ENCODE peak calls at places on chromosomes 7 and 10, in ten cellular contexts. One of them, this sample, is unnamed.

GRCh38 chr10:49750546-49750945 is 11.6 kb downstream of the OGDHL start:
- DNase-seq in endothelial cell: no peak
- DNase-seq in tibial artery: no peak
- DNase-seq in MCF 10A: no peak
- DNase-seq in IMR-90: no peak
- DNase-seq in AG04450: no peak
- DNase-seq in RWPE1: no peak
- DNase-seq in BJ: no peak
- DNase-seq in CD8-positive, alpha-beta T cell: no peak
- DNase-seq in neural crest cell: no peak
- DNase-seq in this sample: no peak

GRCh38 chr7:1533569-1534329 is 3.2 kb downstream of the MAFK start:
- DNase-seq in tibial artery: peak; percentile 64
- DNase-seq in BJ: peak; percentile 72
- DNase-seq in CD8-positive, alpha-beta T cell: no peak
- DNase-seq in RWPE1: peak; percentile 74
- DNase-seq in IMR-90: peak; percentile 95
- DNase-seq in MCF 10A: peak; percentile 76
- DNase-seq in neural crest cell: no peak
- DNase-seq in AG04450: peak; percentile 56
- DNase-seq in endothelial cell: no peak
- DNase-seq in this sample: no peak

GRCh38 chr10:102230861-102231356 is 4.8 kb downstream of the ELOVL3 start:
- DNase-seq in tibial artery: no peak
- DNase-seq in MCF 10A: no peak
- DNase-seq in RWPE1: no peak
- DNase-seq in IMR-90: no peak
- DNase-seq in neural crest cell: no peak
- DNase-seq in CD8-positive, alpha-beta T cell: peak; percentile 34
- DNase-seq in AG04450: no peak
- DNase-seq in BJ: no peak
- DNase-seq in endothelial cell: peak; percentile 44
- DNase-seq in this sample: peak; percentile 55

GRCh38 chr7:116785851-116786250 is 76.5 kb upstream of the CAPZA2 start:
- DNase-seq in MCF 10A: no peak
- DNase-seq in neural crest cell: no peak
- DNase-seq in tibial artery: no peak
- DNase-seq in BJ: no peak
- DNase-seq in endothelial cell: no peak
- DNase-seq in AG04450: no peak
- DNase-seq in IMR-90: no peak
- DNase-seq in CD8-positive, alpha-beta T cell: no peak
- DNase-seq in RWPE1: no peak
- DNase-seq in this sample: no peak

GRCh38 chr7:46492460-46492859 is 571.4 kb upstream of the IGFBP3 start:
- DNase-seq in MCF 10A: no peak
- DNase-seq in AG04450: no peak
- DNase-seq in tibial artery: no peak
- DNase-seq in IMR-90: no peak
- DNase-seq in RWPE1: no peak
- DNase-seq in CD8-positive, alpha-beta T cell: no peak
- DNase-seq in neural crest cell: no peak
- DNase-seq in endothelial cell: no peak
- DNase-seq in BJ: no peak
- DNase-seq in this sample: no peak

GRCh38 chr10:98433881-98434732 is 12.6 kb downstream of the HPS1 start:
- DNase-seq in MCF 10A: no peak
- DNase-seq in BJ: no peak
- DNase-seq in RWPE1: no peak
- DNase-seq in neural crest cell: no peak
- DNase-seq in CD8-positive, alpha-beta T cell: no peak
- DNase-seq in IMR-90: peak; percentile 84
- DNase-seq in AG04450: peak; percentile 37
- DNase-seq in tibial artery: no peak
- DNase-seq in endothelial cell: no peak
- DNase-seq in this sample: no peak

GRCh38 chr7:114806590-114807167 is 115.2 kb upstream of the MDFIC start:
- DNase-seq in RWPE1: no peak
- DNase-seq in IMR-90: peak; percentile 81
- DNase-seq in tibial artery: no peak
- DNase-seq in endothelial cell: no peak
- DNase-seq in AG04450: no peak
- DNase-seq in CD8-positive, alpha-beta T cell: no peak
- DNase-seq in BJ: no peak
- DNase-seq in MCF 10A: no peak
- DNase-seq in neural crest cell: no peak
- DNase-seq in this sample: no peak

GRCh38 chr10:70879244-70879643 is 9.1 kb downstream of the PCBD1 start:
- DNase-seq in CD8-positive, alpha-beta T cell: no peak
- DNase-seq in endothelial cell: no peak
- DNase-seq in MCF 10A: no peak
- DNase-seq in BJ: no peak
- DNase-seq in AG04450: no peak
- DNase-seq in tibial artery: no peak
- DNase-seq in IMR-90: no peak
- DNase-seq in neural crest cell: no peak
- DNase-seq in RWPE1: no peak
- DNase-seq in this sample: no peak

GRCh38 chr10:15797346-15797745 is 63.0 kb downstream of the MINDY3 start:
- DNase-seq in neural crest cell: no peak
- DNase-seq in CD8-positive, alpha-beta T cell: no peak
- DNase-seq in IMR-90: no peak
- DNase-seq in tibial artery: no peak
- DNase-seq in BJ: no peak
- DNase-seq in MCF 10A: no peak
- DNase-seq in AG04450: no peak
- DNase-seq in RWPE1: no peak
- DNase-seq in endothelial cell: no peak
- DNase-seq in this sample: no peak

GRCh38 chr10:128173383-128173782 is 47.2 kb upstream of the MKI67 start:
- DNase-seq in CD8-positive, alpha-beta T cell: no peak
- DNase-seq in RWPE1: no peak
- DNase-seq in endothelial cell: no peak
- DNase-seq in neural crest cell: no peak
- DNase-seq in MCF 10A: peak; percentile 66
- DNase-seq in IMR-90: no peak
- DNase-seq in tibial artery: no peak
- DNase-seq in BJ: peak; percentile 3
- DNase-seq in AG04450: no peak
- DNase-seq in this sample: no peak

GRCh38 chr7:51071427-51071826 is 245.2 kb downstream of the COBL start:
- DNase-seq in CD8-positive, alpha-beta T cell: no peak
- DNase-seq in RWPE1: no peak
- DNase-seq in tibial artery: no peak
- DNase-seq in AG04450: no peak
- DNase-seq in neural crest cell: no peak
- DNase-seq in BJ: no peak
- DNase-seq in IMR-90: no peak
- DNase-seq in MCF 10A: no peak
- DNase-seq in endothelial cell: no peak
- DNase-seq in this sample: no peak

GRCh38 chr7:158325530-158326381 is 261.9 kb downstream of the PTPRN2 start:
- DNase-seq in neural crest cell: peak; percentile 87
- DNase-seq in AG04450: no peak
- DNase-seq in BJ: no peak
- DNase-seq in CD8-positive, alpha-beta T cell: no peak
- DNase-seq in RWPE1: peak; percentile 26
- DNase-seq in tibial artery: no peak
- DNase-seq in MCF 10A: peak; percentile 40
- DNase-seq in IMR-90: no peak
- DNase-seq in endothelial cell: no peak
- DNase-seq in this sample: peak; percentile 81

GRCh38 chr7:55018361-55019328 is at the start of gene EGFR:
- DNase-seq in neural crest cell: peak; percentile 58
- DNase-seq in AG04450: peak; percentile 34
- DNase-seq in CD8-positive, alpha-beta T cell: no peak
- DNase-seq in endothelial cell: peak; percentile 56
- DNase-seq in MCF 10A: peak; percentile 80
- DNase-seq in BJ: peak; percentile 24
- DNase-seq in tibial artery: peak; percentile 80
- DNase-seq in IMR-90: peak; percentile 80
- DNase-seq in RWPE1: peak; percentile 86
- DNase-seq in this sample: peak; percentile 73

GRCh38 chr7:711093-711966 is 15.2 kb upstream of the DNAAF5 start:
- DNase-seq in CD8-positive, alpha-beta T cell: no peak
- DNase-seq in BJ: no peak
- DNase-seq in endothelial cell: no peak
- DNase-seq in RWPE1: no peak
- DNase-seq in tibial artery: no peak
- DNase-seq in neural crest cell: no peak
- DNase-seq in AG04450: no peak
- DNase-seq in IMR-90: no peak
- DNase-seq in MCF 10A: no peak
- DNase-seq in this sample: no peak

GRCh38 chr7:23893942-23894890 is 184.2 kb downstream of the STK31 start:
- DNase-seq in CD8-positive, alpha-beta T cell: peak; percentile 5
- DNase-seq in tibial artery: no peak
- DNase-seq in neural crest cell: no peak
- DNase-seq in RWPE1: no peak
- DNase-seq in AG04450: no peak
- DNase-seq in MCF 10A: no peak
- DNase-seq in BJ: no peak
- DNase-seq in endothelial cell: no peak
- DNase-seq in IMR-90: no peak
- DNase-seq in this sample: peak; percentile 8

GRCh38 chr7:113144839-113145238 is 26.5 kb upstream of the SMIM30 start:
- DNase-seq in CD8-positive, alpha-beta T cell: no peak
- DNase-seq in neural crest cell: no peak
- DNase-seq in MCF 10A: no peak
- DNase-seq in RWPE1: no peak
- DNase-seq in endothelial cell: no peak
- DNase-seq in tibial artery: no peak
- DNase-seq in BJ: no peak
- DNase-seq in IMR-90: no peak
- DNase-seq in AG04450: no peak
- DNase-seq in this sample: no peak

GRCh38 chr10:121615401-121615800 is 17.2 kb upstream of the FGFR2 start:
- DNase-seq in CD8-positive, alpha-beta T cell: no peak
- DNase-seq in endothelial cell: no peak
- DNase-seq in BJ: no peak
- DNase-seq in RWPE1: no peak
- DNase-seq in tibial artery: no peak
- DNase-seq in neural crest cell: no peak
- DNase-seq in MCF 10A: no peak
- DNase-seq in IMR-90: no peak
- DNase-seq in AG04450: no peak
- DNase-seq in this sample: no peak

GRCh38 chr10:44853796-44854195 is 57.3 kb upstream of the TMEM72 start:
- DNase-seq in MCF 10A: no peak
- DNase-seq in RWPE1: no peak
- DNase-seq in BJ: no peak
- DNase-seq in neural crest cell: no peak
- DNase-seq in tibial artery: no peak
- DNase-seq in IMR-90: no peak
- DNase-seq in endothelial cell: no peak
- DNase-seq in AG04450: no peak
- DNase-seq in CD8-positive, alpha-beta T cell: no peak
- DNase-seq in this sample: no peak

GRCh38 chr10:44851881-44852280 is 59.3 kb upstream of the TMEM72 start:
- DNase-seq in neural crest cell: no peak
- DNase-seq in tibial artery: no peak
- DNase-seq in CD8-positive, alpha-beta T cell: no peak
- DNase-seq in BJ: no peak
- DNase-seq in MCF 10A: no peak
- DNase-seq in IMR-90: no peak
- DNase-seq in AG04450: no peak
- DNase-seq in endothelial cell: no peak
- DNase-seq in RWPE1: no peak
- DNase-seq in this sample: no peak

GRCh38 chr10:44851413-44851812 is 59.7 kb upstream of the TMEM72 start:
- DNase-seq in MCF 10A: no peak
- DNase-seq in endothelial cell: no peak
- DNase-seq in IMR-90: no peak
- DNase-seq in tibial artery: no peak
- DNase-seq in neural crest cell: no peak
- DNase-seq in CD8-positive, alpha-beta T cell: no peak
- DNase-seq in RWPE1: no peak
- DNase-seq in AG04450: no peak
- DNase-seq in BJ: no peak
- DNase-seq in this sample: no peak

GRCh38 chr10:44854693-44855350 is 56.3 kb upstream of the TMEM72 start:
- DNase-seq in BJ: no peak
- DNase-seq in IMR-90: no peak
- DNase-seq in RWPE1: no peak
- DNase-seq in CD8-positive, alpha-beta T cell: no peak
- DNase-seq in AG04450: no peak
- DNase-seq in neural crest cell: peak; percentile 45
- DNase-seq in tibial artery: no peak
- DNase-seq in MCF 10A: no peak
- DNase-seq in endothelial cell: no peak
- DNase-seq in this sample: no peak

GRCh38 chr10:44853148-44853734 is 57.9 kb upstream of the TMEM72 start:
- DNase-seq in neural crest cell: no peak
- DNase-seq in MCF 10A: peak; percentile 34
- DNase-seq in CD8-positive, alpha-beta T cell: no peak
- DNase-seq in AG04450: no peak
- DNase-seq in IMR-90: peak; percentile 47
- DNase-seq in tibial artery: no peak
- DNase-seq in BJ: no peak
- DNase-seq in endothelial cell: no peak
- DNase-seq in RWPE1: no peak
- DNase-seq in this sample: no peak
- TF ChIP-seq CTCF in neural crest cell: no peak
- TF ChIP-seq CTCF in MCF 10A: peak; percentile 13
- TF ChIP-seq CTCF in CD8-positive, alpha-beta T cell: no peak
- TF ChIP-seq CTCF in AG04450: peak; percentile 40
- TF ChIP-seq CTCF in IMR-90: peak; percentile 66
- TF ChIP-seq CTCF in tibial artery: peak; percentile 18
- TF ChIP-seq CTCF in BJ: peak; percentile 57
- TF ChIP-seq CTCF in endothelial cell: no peak
- TF ChIP-seq CTCF in RWPE1: no peak
- TF ChIP-seq CTCF in this sample: no peak

GRCh38 chr10:110016037-110016436 is 8.3 kb downstream of the ADD3 start:
- DNase-seq in neural crest cell: no peak
- DNase-seq in CD8-positive, alpha-beta T cell: no peak
- DNase-seq in tibial artery: no peak
- DNase-seq in IMR-90: peak; percentile 28
- DNase-seq in endothelial cell: no peak
- DNase-seq in BJ: no peak
- DNase-seq in RWPE1: no peak
- DNase-seq in AG04450: no peak
- DNase-seq in MCF 10A: peak; percentile 28
- DNase-seq in this sample: no peak
- TF ChIP-seq CTCF in neural crest cell: no peak
- TF ChIP-seq CTCF in CD8-positive, alpha-beta T cell: peak; percentile 16
- TF ChIP-seq CTCF in tibial artery: peak; percentile 48
- TF ChIP-seq CTCF in IMR-90: peak; percentile 34
- TF ChIP-seq CTCF in endothelial cell: no peak
- TF ChIP-seq CTCF in BJ: no peak
- TF ChIP-seq CTCF in RWPE1: peak; percentile 13
- TF ChIP-seq CTCF in AG04450: peak; percentile 20
- TF ChIP-seq CTCF in MCF 10A: peak; percentile 41
- TF ChIP-seq CTCF in this sample: no peak

GRCh38 chr10:115948415-115948814 is 324.6 kb downstream of the GFRA1 start:
- DNase-seq in AG04450: no peak
- DNase-seq in RWPE1: peak; percentile 23
- DNase-seq in CD8-positive, alpha-beta T cell: no peak
- DNase-seq in MCF 10A: peak; percentile 37
- DNase-seq in neural crest cell: no peak
- DNase-seq in IMR-90: peak; percentile 33
- DNase-seq in tibial artery: no peak
- DNase-seq in endothelial cell: no peak
- DNase-seq in BJ: no peak
- DNase-seq in this sample: no peak
- TF ChIP-seq CTCF in AG04450: peak; percentile 55
- TF ChIP-seq CTCF in RWPE1: no peak
- TF ChIP-seq CTCF in CD8-positive, alpha-beta T cell: no peak
- TF ChIP-seq CTCF in MCF 10A: peak; percentile 26
- TF ChIP-seq CTCF in neural crest cell: peak; percentile 44
- TF ChIP-seq CTCF in IMR-90: peak; percentile 42
- TF ChIP-seq CTCF in tibial artery: no peak
- TF ChIP-seq CTCF in endothelial cell: peak; percentile 36
- TF ChIP-seq CTCF in BJ: peak; percentile 60
- TF ChIP-seq CTCF in this sample: peak; percentile 26

GRCh38 chr7:16891338-16891737 is 9.6 kb upstream of the AGR3 start:
- DNase-seq in RWPE1: peak; percentile 43
- DNase-seq in MCF 10A: peak; percentile 74
- DNase-seq in endothelial cell: peak; percentile 37
- DNase-seq in IMR-90: peak; percentile 72
- DNase-seq in CD8-positive, alpha-beta T cell: no peak
- DNase-seq in AG04450: peak; percentile 30
- DNase-seq in tibial artery: no peak
- DNase-seq in neural crest cell: no peak
- DNase-seq in BJ: no peak
- DNase-seq in this sample: peak; percentile 14
- TF ChIP-seq CTCF in RWPE1: peak; percentile 70
- TF ChIP-seq CTCF in MCF 10A: peak; percentile 68
- TF ChIP-seq CTCF in endothelial cell: no peak
- TF ChIP-seq CTCF in IMR-90: peak; percentile 80
- TF ChIP-seq CTCF in CD8-positive, alpha-beta T cell: no peak
- TF ChIP-seq CTCF in AG04450: peak; percentile 66
- TF ChIP-seq CTCF in tibial artery: peak; percentile 28
- TF ChIP-seq CTCF in neural crest cell: peak; percentile 71
- TF ChIP-seq CTCF in BJ: peak; percentile 65
- TF ChIP-seq CTCF in this sample: no peak

This sample was measured in nephron progenitor cell.